ENCODE peak calls at places on chromosomes 1 and 21, in seven cellular contexts. One of them, this sample, is unnamed.

GRCh38 chr21:42522271-42522670 is 8.6 kb downstream of the SLC37A1 start:
- DNase-seq in natural killer cell: no peak
- DNase-seq in heart right ventricle: no peak
- DNase-seq in mucosa of descending colon: no peak
- DNase-seq in neural crest cell: no peak
- DNase-seq in fibroblast of lung: no peak
- DNase-seq in CD4-positive, alpha-beta T cell: no peak
- DNase-seq in this sample: no peak

GRCh38 chr1:78236711-78237110 is 190.9 kb downstream of the GIPC2 start:
- DNase-seq in natural killer cell: no peak
- DNase-seq in heart right ventricle: no peak
- DNase-seq in mucosa of descending colon: no peak
- DNase-seq in neural crest cell: no peak
- DNase-seq in fibroblast of lung: no peak
- DNase-seq in CD4-positive, alpha-beta T cell: no peak
- DNase-seq in this sample: no peak

GRCh38 chr1:216248628-216249027 is 174.6 kb downstream of the USH2A start:
- DNase-seq in natural killer cell: no peak
- DNase-seq in heart right ventricle: no peak
- DNase-seq in mucosa of descending colon: no peak
- DNase-seq in neural crest cell: no peak
- DNase-seq in fibroblast of lung: no peak
- DNase-seq in CD4-positive, alpha-beta T cell: no peak
- DNase-seq in this sample: no peak

GRCh38 chr1:26608895-26609294 is 79.3 kb downstream of the RPS6KA1 start:
- DNase-seq in natural killer cell: no peak
- DNase-seq in heart right ventricle: no peak
- DNase-seq in mucosa of descending colon: no peak
- DNase-seq in neural crest cell: no peak
- DNase-seq in fibroblast of lung: peak
- DNase-seq in CD4-positive, alpha-beta T cell: no peak
- DNase-seq in this sample: no peak

GRCh38 chr21:27244796-27245195 is 277.9 kb upstream of the ADAMTS5 start:
- DNase-seq in natural killer cell: no peak
- DNase-seq in heart right ventricle: no peak
- DNase-seq in mucosa of descending colon: no peak
- DNase-seq in neural crest cell: no peak
- DNase-seq in fibroblast of lung: peak
- DNase-seq in CD4-positive, alpha-beta T cell: no peak
- DNase-seq in this sample: no peak

GRCh38 chr1:10399487-10399917 is 638 bp downstream of the PGD start:
- DNase-seq in natural killer cell: no peak
- DNase-seq in heart right ventricle: no peak
- DNase-seq in mucosa of descending colon: no peak
- DNase-seq in neural crest cell: peak
- DNase-seq in fibroblast of lung: peak
- DNase-seq in CD4-positive, alpha-beta T cell: no peak
- DNase-seq in this sample: no peak

GRCh38 chr1:162383516-162383915 is 2.0 kb downstream of the C1orf226 start:
- DNase-seq in natural killer cell: no peak
- DNase-seq in heart right ventricle: no peak
- DNase-seq in mucosa of descending colon: peak
- DNase-seq in neural crest cell: no peak
- DNase-seq in fibroblast of lung: no peak
- DNase-seq in CD4-positive, alpha-beta T cell: no peak
- DNase-seq in this sample: no peak

GRCh38 chr1:5740865-5741860 is 251.1 kb downstream of the NPHP4 start:
- DNase-seq in natural killer cell: no peak
- DNase-seq in heart right ventricle: no peak
- DNase-seq in mucosa of descending colon: no peak
- DNase-seq in neural crest cell: no peak
- DNase-seq in fibroblast of lung: no peak
- DNase-seq in CD4-positive, alpha-beta T cell: no peak
- DNase-seq in this sample: no peak

GRCh38 chr1:238980053-238980452 is 406.3 kb upstream of the CHRM3 start:
- DNase-seq in natural killer cell: no peak
- DNase-seq in heart right ventricle: no peak
- DNase-seq in mucosa of descending colon: no peak
- DNase-seq in neural crest cell: no peak
- DNase-seq in fibroblast of lung: no peak
- DNase-seq in CD4-positive, alpha-beta T cell: no peak
- DNase-seq in this sample: no peak

GRCh38 chr1:236530286-236530685 is 6.5 kb downstream of the LGALS8 start:
- DNase-seq in natural killer cell: no peak
- DNase-seq in heart right ventricle: no peak
- DNase-seq in mucosa of descending colon: no peak
- DNase-seq in neural crest cell: no peak
- DNase-seq in fibroblast of lung: no peak
- DNase-seq in CD4-positive, alpha-beta T cell: no peak
- DNase-seq in this sample: no peak

GRCh38 chr21:43369124-43369523 is 57.8 kb downstream of the SIK1 start:
- DNase-seq in natural killer cell: no peak
- DNase-seq in heart right ventricle: peak
- DNase-seq in mucosa of descending colon: no peak
- DNase-seq in neural crest cell: no peak
- DNase-seq in fibroblast of lung: no peak
- DNase-seq in CD4-positive, alpha-beta T cell: no peak
- DNase-seq in this sample: peak

GRCh38 chr1:17233675-17234074 is 15.2 kb upstream of the PADI3 start:
- DNase-seq in natural killer cell: no peak
- DNase-seq in heart right ventricle: no peak
- DNase-seq in mucosa of descending colon: peak
- DNase-seq in neural crest cell: no peak
- DNase-seq in fibroblast of lung: peak
- DNase-seq in CD4-positive, alpha-beta T cell: no peak
- DNase-seq in this sample: peak

GRCh38 chr1:205319081-205320018 is 2.2 kb downstream of the NUAK2 start:
- DNase-seq in natural killer cell: no peak
- DNase-seq in heart right ventricle: peak
- DNase-seq in mucosa of descending colon: peak
- DNase-seq in neural crest cell: no peak
- DNase-seq in fibroblast of lung: peak
- DNase-seq in CD4-positive, alpha-beta T cell: peak
- DNase-seq in this sample: no peak

GRCh38 chr1:57064379-57064778 is 98.6 kb upstream of the C8B start:
- DNase-seq in natural killer cell: no peak
- DNase-seq in heart right ventricle: no peak
- DNase-seq in mucosa of descending colon: no peak
- DNase-seq in neural crest cell: no peak
- DNase-seq in fibroblast of lung: no peak
- DNase-seq in CD4-positive, alpha-beta T cell: no peak
- DNase-seq in this sample: no peak

GRCh38 chr1:57063427-57063826 is 97.6 kb upstream of the C8B start:
- DNase-seq in natural killer cell: no peak
- DNase-seq in heart right ventricle: no peak
- DNase-seq in mucosa of descending colon: no peak
- DNase-seq in neural crest cell: no peak
- DNase-seq in fibroblast of lung: no peak
- DNase-seq in CD4-positive, alpha-beta T cell: no peak
- DNase-seq in this sample: no peak

GRCh38 chr1:57060451-57060850 is 94.6 kb upstream of the C8B start:
- DNase-seq in natural killer cell: no peak
- DNase-seq in heart right ventricle: no peak
- DNase-seq in mucosa of descending colon: no peak
- DNase-seq in neural crest cell: no peak
- DNase-seq in fibroblast of lung: no peak
- DNase-seq in CD4-positive, alpha-beta T cell: no peak
- DNase-seq in this sample: no peak

GRCh38 chr1:57058652-57059501 is 93.1 kb upstream of the C8B start:
- DNase-seq in natural killer cell: no peak
- DNase-seq in heart right ventricle: no peak
- DNase-seq in mucosa of descending colon: no peak
- DNase-seq in neural crest cell: no peak
- DNase-seq in fibroblast of lung: no peak
- DNase-seq in CD4-positive, alpha-beta T cell: no peak
- DNase-seq in this sample: no peak

DNA sequence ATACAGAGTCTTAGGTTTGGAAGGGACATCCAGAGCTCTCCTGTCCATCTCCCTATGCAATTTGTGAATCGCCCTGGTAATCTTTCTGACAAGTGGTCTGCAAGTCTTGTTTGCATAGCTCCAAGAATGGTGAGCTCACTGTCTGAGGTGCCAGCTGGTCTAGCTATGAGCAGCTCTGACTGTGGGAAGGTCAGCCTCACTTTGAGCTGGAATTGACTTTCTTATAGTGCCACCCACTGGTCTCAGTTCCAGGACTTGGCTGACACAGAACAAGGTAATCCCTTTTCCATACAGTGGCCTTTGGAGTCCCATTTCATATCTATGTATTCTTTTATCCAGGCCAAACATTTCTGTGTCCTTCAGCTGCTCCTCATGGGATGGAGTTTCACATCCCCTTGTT is 95.6 kb upstream of the C8B start:
- DNase-seq in natural killer cell: no peak
- DNase-seq in heart right ventricle: no peak
- DNase-seq in mucosa of descending colon: no peak
- DNase-seq in neural crest cell: no peak
- DNase-seq in fibroblast of lung: peak
- DNase-seq in CD4-positive, alpha-beta T cell: no peak
- DNase-seq in this sample: no peak
- TF ChIP-seq CTCF in natural killer cell: no peak
- TF ChIP-seq CTCF in heart right ventricle: no peak
- TF ChIP-seq CTCF in mucosa of descending colon: no peak
- TF ChIP-seq CTCF in neural crest cell: no peak
- TF ChIP-seq CTCF in fibroblast of lung: no peak
- TF ChIP-seq CTCF in CD4-positive, alpha-beta T cell: no peak
- TF ChIP-seq CTCF in this sample: no peak

GRCh38 chr1:221308534-221309511 is 429.6 kb downstream of the HLX start:
- DNase-seq in natural killer cell: no peak
- DNase-seq in heart right ventricle: no peak
- DNase-seq in mucosa of descending colon: no peak
- DNase-seq in neural crest cell: no peak
- DNase-seq in fibroblast of lung: no peak
- DNase-seq in CD4-positive, alpha-beta T cell: no peak
- DNase-seq in this sample: no peak

GRCh38 chr1:221302357-221303147 is 423.3 kb downstream of the HLX start:
- DNase-seq in natural killer cell: no peak
- DNase-seq in heart right ventricle: no peak
- DNase-seq in mucosa of descending colon: no peak
- DNase-seq in neural crest cell: no peak
- DNase-seq in fibroblast of lung: no peak
- DNase-seq in CD4-positive, alpha-beta T cell: no peak
- DNase-seq in this sample: no peak

GRCh38 chr1:221306239-221306638 is 427.0 kb downstream of the HLX start:
- DNase-seq in natural killer cell: no peak
- DNase-seq in heart right ventricle: no peak
- DNase-seq in mucosa of descending colon: no peak
- DNase-seq in neural crest cell: no peak
- DNase-seq in fibroblast of lung: no peak
- DNase-seq in CD4-positive, alpha-beta T cell: no peak
- DNase-seq in this sample: no peak

DNA sequence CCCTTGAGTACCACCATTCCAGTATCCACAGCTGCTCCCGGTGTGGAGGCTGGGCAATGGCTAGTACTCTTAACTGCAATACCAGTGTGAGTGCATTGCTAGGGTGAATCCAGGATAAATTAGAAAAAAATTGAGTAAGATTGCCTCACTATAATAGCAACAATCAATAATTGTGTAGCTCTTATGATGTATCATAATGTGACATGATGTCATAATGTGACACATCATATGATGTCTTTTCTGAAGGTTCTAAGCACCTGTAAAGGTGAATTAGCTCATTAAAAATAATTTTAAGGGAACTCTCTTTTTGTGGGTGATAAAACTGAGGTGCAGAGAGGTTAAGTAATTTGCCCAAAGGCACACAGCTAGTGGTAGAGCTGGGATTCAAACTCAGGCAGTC is 424.4 kb downstream of the HLX start:
- DNase-seq in natural killer cell: no peak
- DNase-seq in heart right ventricle: no peak
- DNase-seq in mucosa of descending colon: no peak
- DNase-seq in neural crest cell: no peak
- DNase-seq in fibroblast of lung: no peak
- DNase-seq in CD4-positive, alpha-beta T cell: no peak
- DNase-seq in this sample: no peak
- TF ChIP-seq CTCF in natural killer cell: no peak
- TF ChIP-seq CTCF in heart right ventricle: no peak
- TF ChIP-seq CTCF in mucosa of descending colon: no peak
- TF ChIP-seq CTCF in neural crest cell: no peak
- TF ChIP-seq CTCF in fibroblast of lung: no peak
- TF ChIP-seq CTCF in CD4-positive, alpha-beta T cell: no peak
- TF ChIP-seq CTCF in this sample: no peak

GRCh38 chr1:206725053-206725963 is 40.6 kb downstream of the MAPKAPK2 start:
- DNase-seq in natural killer cell: peak
- DNase-seq in heart right ventricle: no peak
- DNase-seq in mucosa of descending colon: peak
- DNase-seq in neural crest cell: peak
- DNase-seq in fibroblast of lung: peak
- DNase-seq in CD4-positive, alpha-beta T cell: peak
- DNase-seq in this sample: no peak
- TF ChIP-seq CTCF in natural killer cell: peak
- TF ChIP-seq CTCF in heart right ventricle: peak
- TF ChIP-seq CTCF in mucosa of descending colon: peak
- TF ChIP-seq CTCF in neural crest cell: peak
- TF ChIP-seq CTCF in fibroblast of lung: peak
- TF ChIP-seq CTCF in CD4-positive, alpha-beta T cell: peak
- TF ChIP-seq CTCF in this sample: no peak

GRCh38 chr1:45364294-45364693 is 24.1 kb upstream of the MUTYH start:
- DNase-seq in natural killer cell: no peak
- DNase-seq in heart right ventricle: no peak
- DNase-seq in mucosa of descending colon: no peak
- DNase-seq in neural crest cell: no peak
- DNase-seq in fibroblast of lung: no peak
- DNase-seq in CD4-positive, alpha-beta T cell: no peak
- DNase-seq in this sample: no peak

GRCh38 chr1:45356186-45356585 is 15.9 kb upstream of the MUTYH start:
- DNase-seq in natural killer cell: no peak
- DNase-seq in heart right ventricle: no peak
- DNase-seq in mucosa of descending colon: no peak
- DNase-seq in neural crest cell: no peak
- DNase-seq in fibroblast of lung: no peak
- DNase-seq in CD4-positive, alpha-beta T cell: no peak
- DNase-seq in this sample: no peak

GRCh38 chr1:45355683-45356082 is 15.4 kb upstream of the MUTYH start:
- DNase-seq in natural killer cell: no peak
- DNase-seq in heart right ventricle: no peak
- DNase-seq in mucosa of descending colon: no peak
- DNase-seq in neural crest cell: no peak
- DNase-seq in fibroblast of lung: no peak
- DNase-seq in CD4-positive, alpha-beta T cell: no peak
- DNase-seq in this sample: no peak

GRCh38 chr1:45365051-45365450 is 24.8 kb upstream of the MUTYH start:
- DNase-seq in natural killer cell: no peak
- DNase-seq in heart right ventricle: no peak
- DNase-seq in mucosa of descending colon: no peak
- DNase-seq in neural crest cell: no peak
- DNase-seq in fibroblast of lung: no peak
- DNase-seq in CD4-positive, alpha-beta T cell: no peak
- DNase-seq in this sample: no peak

DNA sequence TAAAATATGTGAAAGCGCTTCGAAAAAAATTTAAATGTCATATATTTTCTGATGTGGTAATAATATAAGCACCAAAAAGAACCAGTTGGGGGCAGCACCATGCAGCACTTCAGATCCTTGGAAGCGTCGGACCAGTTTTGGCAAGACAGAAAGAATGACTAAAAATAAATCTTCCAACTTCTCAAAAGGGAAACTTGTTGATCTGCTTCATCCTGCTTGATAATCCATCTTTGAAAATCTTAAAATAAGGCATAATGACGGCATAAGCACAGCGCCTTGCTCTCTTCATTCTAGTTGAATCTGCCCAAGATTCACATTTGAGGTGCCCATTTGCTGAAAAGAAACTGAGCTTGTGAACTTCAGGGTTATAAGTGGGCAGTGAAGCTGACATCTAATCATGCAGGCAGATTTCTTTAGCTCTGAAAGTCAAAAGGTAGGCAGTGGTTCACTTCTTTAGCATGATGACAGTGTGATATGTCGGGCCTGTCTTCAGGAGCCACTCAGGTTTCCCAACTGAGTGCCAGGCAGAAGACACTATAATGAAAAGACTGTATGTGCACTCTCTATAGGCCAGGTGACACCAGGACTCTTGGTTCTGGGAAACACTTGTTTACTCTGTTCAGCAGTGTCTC is 19.8 kb upstream of the MUTYH start:
- DNase-seq in natural killer cell: peak
- DNase-seq in heart right ventricle: peak
- DNase-seq in mucosa of descending colon: peak
- DNase-seq in neural crest cell: peak
- DNase-seq in fibroblast of lung: peak
- DNase-seq in CD4-positive, alpha-beta T cell: peak
- DNase-seq in this sample: peak
- TF ChIP-seq CTCF in natural killer cell: peak
- TF ChIP-seq CTCF in heart right ventricle: peak
- TF ChIP-seq CTCF in mucosa of descending colon: peak
- TF ChIP-seq CTCF in neural crest cell: peak
- TF ChIP-seq CTCF in fibroblast of lung: peak
- TF ChIP-seq CTCF in CD4-positive, alpha-beta T cell: peak
- TF ChIP-seq CTCF in this sample: peak